ENCODE peak calls at places on chromosomes 5 and 9, in nine cellular contexts. F, R, C, S, K, P, W, L and E are unnamed samples.

GRCh38 chr5:35458824-35459207 is 158.8 kb upstream of the SPEF2 start:
- DNase-seq in F (no peak), R (no peak), C (no peak), S (no peak), K (no peak), P (no peak), W (no peak), L (no peak), E (no peak)

GRCh38 chr5:158320934-158321333 is 462.0 kb upstream of the CLINT1 start:
- DNase-seq in F (no peak), R (no peak), C (no peak), S (no peak), K (no peak), P (no peak), W (no peak), L (no peak), E (no peak)

GRCh38 chr5:137199966-137200365 is 299.2 kb downstream of the SPOCK1 start:
- DNase-seq in F (no peak), R (no peak), C (peak), S (no peak), K (peak), P (peak), W (no peak), L (no peak), E (no peak)

GRCh38 chr5:100430268-100430900 is 104.8 kb upstream of the FAM174A start:
- DNase-seq in F (peak), R (peak), C (peak), S (peak), K (peak), P (peak), W (no peak), L (peak), E (peak)

GRCh38 chr5:20000416-20000815 is 12.4 kb upstream of the CDH18 start:
- DNase-seq in F (no peak), R (no peak), C (peak), S (no peak), K (no peak), P (no peak), W (no peak), L (no peak), E (no peak)

GRCh38 chr5:91383956-91384300 is 811 bp upstream of the ARRDC3 start:
- DNase-seq in F (no peak), R (no peak), C (no peak), S (peak), K (peak), P (no peak), W (no peak), L (no peak), E (no peak)

GRCh38 chr9:131875828-131876485 is 136.1 kb upstream of the RAPGEF1 start:
- DNase-seq in F (no peak), R (no peak), C (peak), S (no peak), K (peak), P (peak), W (no peak), L (no peak), E (no peak)

GRCh38 chr9:128128836-128129590 is 1.5 kb upstream of the PTGES2 start:
- DNase-seq in F (no peak), R (no peak), C (no peak), S (no peak), K (no peak), P (no peak), W (no peak), L (no peak), E (no peak)

GRCh38 chr5:115738807-115739206 is 77.7 kb downstream of the CDO1 start:
- DNase-seq in F (no peak), R (no peak), C (no peak), S (no peak), K (no peak), P (no peak), W (no peak), L (no peak), E (no peak)

GRCh38 chr5:112694853-112695709 is 42.6 kb upstream of the APC start:
- DNase-seq in F (no peak), R (no peak), C (peak), S (no peak), K (peak), P (no peak), W (no peak), L (no peak), E (no peak)

GRCh38 chr5:38766151-38766550 is 79.7 kb upstream of the OSMR start:
- DNase-seq in F (no peak), R (no peak), C (no peak), S (no peak), K (no peak), P (no peak), W (no peak), L (no peak), E (no peak)

GRCh38 chr9:4494337-4494736 is 4.1 kb downstream of the SLC1A1 start:
- DNase-seq in F (no peak), R (no peak), C (peak), S (no peak), K (no peak), P (no peak), W (no peak), L (no peak), E (no peak)

GRCh38 chr5:25006734-25007133 is 362.0 kb upstream of the CDH10 start:
- DNase-seq in F (no peak), R (no peak), C (peak), S (no peak), K (peak), P (peak), W (no peak), L (no peak), E (peak)

GRCh38 chr9:110971705-110972104 is 66.6 kb downstream of the LPAR1 start:
- DNase-seq in F (no peak), R (no peak), C (no peak), S (no peak), K (no peak), P (no peak), W (no peak), L (no peak), E (no peak)

GRCh38 chr5:96432245-96433065 is 593 bp downstream of the PCSK1 start:
- DNase-seq in F (no peak), R (peak), C (no peak), S (no peak), K (peak), P (no peak), W (no peak), L (peak), E (no peak)

GRCh38 chr9:124212381-124213050 is 45.2 kb upstream of the NEK6 start:
- DNase-seq in F (no peak), R (no peak), C (peak), S (no peak), K (no peak), P (no peak), W (no peak), L (peak), E (no peak)

GRCh38 chr5:34511063-34511462 is 145.1 kb upstream of the RAI14 start:
- DNase-seq in F (no peak), R (no peak), C (no peak), S (no peak), K (no peak), P (no peak), W (no peak), L (no peak), E (no peak)

GRCh38 chr9:114899461-114899860 is 30.9 kb downstream of the TNFSF8 start:
- DNase-seq in F (no peak), R (no peak), C (peak), S (no peak), K (peak), P (no peak), W (no peak), L (no peak), E (no peak)

GRCh38 chr9:125405938-125406811 is 144.5 kb downstream of the GAPVD1 start:
- DNase-seq in F (no peak), R (no peak), C (peak), S (no peak), K (peak), P (no peak), W (no peak), L (no peak), E (peak)

GRCh38 chr5:19739691-19740090 is 248.3 kb downstream of the CDH18 start:
- DNase-seq in F (no peak), R (no peak), C (peak), S (no peak), K (peak), P (no peak), W (no peak), L (peak), E (no peak)

GRCh38 chr5:170603101-170603500 is 99.3 kb downstream of the KCNIP1 start:
- DNase-seq in F (no peak), R (no peak), C (no peak), S (no peak), K (no peak), P (no peak), W (no peak), L (peak), E (no peak)

GRCh38 chr5:180467028-180467427 is 27.2 kb upstream of the CNOT6 start:
- DNase-seq in F (no peak), R (no peak), C (no peak), S (no peak), K (peak), P (peak), W (no peak), L (no peak), E (peak)

GRCh38 chr5:154444559-154445421 is 1.0 kb upstream of the SAP30L start:
- DNase-seq in F (no peak), R (peak), C (peak), S (peak), K (peak), P (no peak), W (no peak), L (no peak), E (no peak)